ENCODE peak calls at places on chromosomes 13 and 19, in seven cellular contexts. J is EL; U is AG09309; V is A549; X is hippocampal formation; Q is stimulated activated CD4-positive, alpha-beta T cell treated with anti-CD3 and anti-CD28 coated beads, Interleukin-12 subunit alpha, Interleukin-12 subunit beta, amount 100 ng/mL, for 4 hours; G is GM23248. Z is an unnamed sample.

GRCh38 chr19:33397536-33398360 is 24.2 kb downstream of the CEBPG start:
- DNase-seq in Q (no peak), J (no peak), U (no peak), X (no peak), G (no peak), V (no peak), Z (peak)

GRCh38 chr19:18765224-18765623 is 25.9 kb downstream of the COMP start:
- DNase-seq in X (no peak), J (no peak), V (no peak), U (no peak), G (no peak), Q (no peak), Z (no peak)

GRCh38 chr19:3360494-3361383 is 5.6 kb upstream of the NFIC start:
- DNase-seq in V (no peak), U (no peak), X (no peak), G (peak), Q (peak), J (peak), Z (peak)

GRCh38 chr13:41313117-41313516 is 2.0 kb downstream of the NAA16 start:
- DNase-seq in V (no peak), Q (no peak), X (no peak), U (no peak), J (no peak), G (no peak), Z (no peak)

GRCh38 chr13:113153810-113154748 is 4.4 kb upstream of the PROZ start:
- DNase-seq in X (peak), G (peak), U (no peak), Q (peak), V (peak), J (peak), Z (peak)

GRCh38 chr13:50320297-50320862 is 305.1 kb downstream of the KCNRG start:
- DNase-seq in V (peak), Q (no peak), U (peak), X (no peak), J (peak), G (peak), Z (no peak)

GRCh38 chr13:36362251-36362650 is 16.1 kb upstream of the SPART start:
- DNase-seq in X (no peak), J (peak), Q (no peak), V (peak), G (peak), U (no peak), Z (peak)

GRCh38 chr13:98466634-98467236 is 110.2 kb downstream of the STK24 start:
- DNase-seq in G (peak), V (peak), Q (peak), U (no peak), J (peak), X (no peak), Z (peak)

GRCh38 chr19:15025237-15025636 is 24.0 kb upstream of the CASP14 start:
- DNase-seq in Q (no peak), U (no peak), G (no peak), X (no peak), J (no peak), V (peak), Z (no peak)

GRCh38 chr13:28545583-28546333 is 50.8 kb upstream of the FLT1 start:
- DNase-seq in J (no peak), V (peak), X (no peak), Q (no peak), G (no peak), U (no peak), Z (no peak)

GRCh38 chr13:33797622-33798021 is 20.3 kb upstream of the RFC3 start:
- DNase-seq in J (no peak), U (peak), X (no peak), Q (no peak), V (no peak), G (peak), Z (no peak)

GRCh38 chr13:112117258-112117954 is 50.5 kb downstream of the SOX1 start:
- DNase-seq in V (no peak), J (no peak), X (no peak), G (no peak), U (no peak), Q (no peak), Z (no peak)

GRCh38 chr19:5313307-5313706 is 27.3 kb downstream of the PTPRS start:
- DNase-seq in V (no peak), Q (no peak), G (no peak), J (no peak), X (no peak), U (no peak), Z (peak)

GRCh38 chr13:33615436-33615835 is 202.5 kb upstream of the RFC3 start:
- DNase-seq in U (no peak), V (no peak), G (no peak), X (peak), J (no peak), Q (no peak), Z (no peak)

GRCh38 chr19:3817761-3818160 is 31.6 kb upstream of the MATK start:
- DNase-seq in J (no peak), X (no peak), Q (no peak), G (no peak), U (no peak), V (no peak), Z (peak)

GRCh38 chr19:16297575-16298178 is 26.9 kb upstream of the KLF2 start:
- DNase-seq in G (no peak), Q (no peak), V (no peak), U (no peak), J (no peak), X (no peak), Z (no peak)